ENCODE peak calls at places on chromosomes 6 and 20, in four cellular contexts. U is heart right ventricle, T is breast epithelium, S is K562. W is an unnamed sample.
A peak's percentile ranks its signal among the peaks of the same experiment; 100 is the strongest.

GRCh38 chr6:111357680-111358079 is 125.3 kb downstream of the REV3L start:
- DNase-seq in S (no peak), T (no peak), U (no peak), W (no peak)

GRCh38 chr20:23049201-23049932 is at the start of gene THBD:
- DNase-seq in S (no peak), U (peak; percentile 82), T (peak; percentile 77), W (no peak)

GRCh38 chr20:59177266-59178250 is 13.9 kb downstream of the ZNF831 start:
- DNase-seq in S (no peak), T (no peak), U (no peak), W (peak; percentile 13)

GRCh38 chr6:116133453-116133852 is 7.5 kb upstream of the COL10A1 start:
- DNase-seq in T (no peak), S (no peak), U (no peak), W (no peak)

GRCh38 chr20:63708301-63709148 is 686 bp downstream of the ZGPAT start:
- DNase-seq in S (no peak), U (no peak), T (no peak), W (peak; percentile 43)

GRCh38 chr6:86765211-86765610 is 172.1 kb upstream of the HTR1E start:
- DNase-seq in S (no peak), U (no peak), T (no peak), W (no peak)

GRCh38 chr6:72650081-72650745 is 28.3 kb downstream of the KCNQ5 start:
- DNase-seq in T (no peak), S (no peak), U (no peak), W (no peak)

GRCh38 chr6:7505196-7505699 is 36.2 kb upstream of the DSP start:
- DNase-seq in U (no peak), T (peak; percentile 59), S (peak; percentile 6), W (no peak)

GRCh38 chr20:34369265-34369664 is 6.2 kb downstream of the ITCH start:
- DNase-seq in U (no peak), T (no peak), S (no peak), W (peak; percentile 54)

GRCh38 chr6:137497722-137498463 is 3.7 kb upstream of the OLIG3 start:
- DNase-seq in U (no peak), T (no peak), S (no peak), W (no peak)

GRCh38 chr6:153625089-153625488 is 414.0 kb upstream of the OPRM1 start:
- DNase-seq in U (no peak), T (no peak), S (no peak), W (no peak)

GRCh38 chr6:161091151-161091550 is 99.6 kb downstream of the MAP3K4 start:
- DNase-seq in S (no peak), T (no peak), U (no peak), W (no peak)

GRCh38 chr6:98366406-98366805 is 468.0 kb upstream of the POU3F2 start:
- DNase-seq in U (no peak), S (no peak), T (no peak), W (no peak)

GRCh38 chr6:160167547-160168391 is 46.2 kb downstream of the SLC22A1 start:
- DNase-seq in U (no peak), S (no peak), T (no peak), W (no peak)

GRCh38 chr20:38897267-38897666 is 28.9 kb upstream of the FAM83D start:
- DNase-seq in S (no peak), U (no peak), T (no peak), W (no peak)

GRCh38 chr6:111776236-111777189 is 96.7 kb downstream of the FYN start:
- DNase-seq in T (no peak), U (no peak), S (no peak), W (peak; percentile 42)

GRCh38 chr20:62605236-62605948 is 36.9 kb upstream of the SLCO4A1 start:
- DNase-seq in T (no peak), S (no peak), U (no peak), W (no peak)

GRCh38 chr20:56202493-56203077 is 45.9 kb upstream of the MC3R start:
- DNase-seq in T (no peak), S (peak; percentile 17), U (no peak), W (no peak)

GRCh38 chr20:31472395-31473330 is 2.3 kb downstream of the DEFB124 start:
- DNase-seq in T (no peak), S (peak; percentile 27), U (peak; percentile 32), W (no peak)

GRCh38 chr20:36830791-36831691 is 44.9 kb upstream of the TLDC2 start:
- DNase-seq in S (no peak), T (no peak), U (peak; percentile 82), W (no peak)

GRCh38 chr20:2005359-2005758 is 11.5 kb upstream of the PDYN start:
- DNase-seq in S (no peak), T (no peak), U (no peak), W (no peak)

GRCh38 chr20:40600441-40601235 is 88.4 kb downstream of the MAFB start:
- DNase-seq in S (no peak), T (no peak), U (no peak), W (no peak)

GRCh38 chr6:71205336-71205956 is 83.2 kb upstream of the OGFRL1 start:
- DNase-seq in U (no peak), S (no peak), T (no peak), W (no peak)

GRCh38 chr20:7038029-7038428 is 270.5 kb downstream of the BMP2 start:
- DNase-seq in S (no peak), U (no peak), T (no peak), W (no peak)

GRCh38 chr6:39361657-39362486 is 39.4 kb upstream of the KCNK16 start:
- DNase-seq in S (peak; percentile 75), T (no peak), U (peak; percentile 48), W (peak; percentile 68)

GRCh38 chr6:43405354-43405753 is 22.0 kb upstream of the ABCC10 start:
- DNase-seq in U (no peak), T (no peak), S (no peak), W (no peak)

GRCh38 chr6:15349379-15349778 is 103.5 kb downstream of the JARID2 start:
- DNase-seq in T (no peak), S (no peak), U (no peak), W (no peak)

GRCh38 chr6:45709834-45710233 is 305.8 kb downstream of the CLIC5 start:
- DNase-seq in U (no peak), T (no peak), S (no peak), W (peak; percentile 88)

GRCh38 chr6:132734694-132735236 is 20.9 kb upstream of the VNN1 start:
- DNase-seq in T (no peak), S (peak; percentile 13), U (no peak), W (no peak)

GRCh38 chr20:58852559-58853271 is at the start of gene GNAS:
- DNase-seq in T (no peak), S (peak; percentile 35), U (peak; percentile 69), W (peak; percentile 54)

GRCh38 chr6:3267162-3267561 is 8.4 kb downstream of the PSMG4 start:
- DNase-seq in T (no peak), S (no peak), U (no peak), W (no peak)

GRCh38 chr20:36311854-36312723 is 6.0 kb downstream of the DLGAP4 start:
- DNase-seq in S (no peak), T (no peak), U (no peak), W (no peak)

GRCh38 chr6:105257350-105257749 is 77.5 kb upstream of the POPDC3 start:
- DNase-seq in S (no peak), U (no peak), T (no peak), W (no peak)

GRCh38 chr20:3092611-3093379 is 8.3 kb upstream of the AVP start:
- DNase-seq in U (no peak), S (no peak), T (no peak), W (no peak)
- H3K4me3 ChIP-seq in U (peak overlapping the region; percentile 19), S (no peak overlapping the region), T (peak overlapping the region; percentile 61), W (no peak overlapping the region)

GRCh38 chr6:148830614-148831013 is 83.8 kb downstream of the UST start:
- DNase-seq in T (no peak), S (no peak), U (no peak), W (no peak)
- H3K4me3 ChIP-seq in T (no peak overlapping the region), S (no peak overlapping the region), U (no peak overlapping the region), W (no peak overlapping the region)

GRCh38 chr6:10421508-10422281 is 6.8 kb upstream of the TFAP2A start:
- DNase-seq in S (no peak), U (no peak), T (no peak), W (no peak)

GRCh38 chr6:10418862-10419748 is 4.2 kb upstream of the TFAP2A start:
- DNase-seq in U (no peak), T (peak; percentile 86), S (peak; percentile 71), W (peak; percentile 86)

GRCh38 chr6:10418361-10418861 is 3.5 kb upstream of the TFAP2A start:
- DNase-seq in U (no peak), T (no peak), S (no peak), W (peak; percentile 42)

GRCh38 chr6:10420546-10421507 is 6.0 kb upstream of the TFAP2A start:
- DNase-seq in T (no peak), S (no peak), U (no peak), W (no peak)

DNA sequence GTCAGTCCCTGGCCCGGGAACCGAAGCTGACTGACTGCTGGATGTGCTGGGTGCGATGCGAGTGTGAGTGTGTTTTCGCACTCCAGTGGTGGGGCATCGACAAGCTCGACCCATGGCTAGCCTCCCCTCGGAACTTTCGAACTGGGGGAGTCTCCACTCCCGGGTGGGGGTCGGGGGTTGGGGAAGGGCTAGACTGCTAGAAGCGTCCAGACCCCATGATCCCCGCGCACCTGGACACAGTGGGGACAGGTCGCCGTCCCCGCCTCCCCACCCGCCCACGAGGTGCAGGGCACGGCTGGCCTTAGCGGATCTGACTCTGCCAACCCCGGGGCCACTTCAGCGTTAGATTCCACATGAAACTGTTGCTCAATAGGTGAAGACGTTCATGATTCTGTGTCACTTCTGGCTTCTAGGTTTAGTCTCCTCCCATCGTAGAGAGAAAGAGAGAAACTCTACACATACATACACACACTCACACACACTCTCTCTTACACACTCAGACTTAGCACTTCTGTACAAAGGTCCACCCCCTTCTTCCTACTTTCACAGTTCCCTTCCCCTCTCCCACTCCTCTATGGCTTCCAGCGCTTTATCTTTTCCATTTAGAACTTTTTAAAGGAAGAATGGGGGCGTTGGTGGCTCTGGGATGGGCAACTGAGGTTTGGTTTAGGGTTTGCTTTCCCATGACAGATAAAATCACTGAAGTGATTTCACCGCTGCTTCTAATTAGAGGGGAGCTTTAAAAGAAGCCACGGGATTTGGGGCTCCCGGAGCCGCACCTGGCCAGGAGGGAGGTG is 5.1 kb upstream of the TFAP2A start:
- DNase-seq in S (no peak), T (peak; percentile 69), U (no peak), W (peak; percentile 50)
- H3K4me3 ChIP-seq in S (no peak overlapping the region), T (peak overlapping the region; percentile 95), U (no peak overlapping the region), W (no peak overlapping the region)

GRCh38 chr20:11376998-11377397 is 540.7 kb upstream of the BTBD3 start:
- DNase-seq in U (no peak), S (no peak), T (no peak), W (no peak)

GRCh38 chr20:11379257-11380011 is 538.3 kb upstream of the BTBD3 start:
- DNase-seq in T (no peak), S (no peak), U (no peak), W (peak; percentile 70)

GRCh38 chr20:11378252-11378651 is 539.4 kb upstream of the BTBD3 start:
- DNase-seq in U (no peak), S (no peak), T (no peak), W (no peak)

GRCh38 chr20:11376406-11376805 is 541.3 kb upstream of the BTBD3 start:
- DNase-seq in S (no peak), T (no peak), U (no peak), W (no peak)

GRCh38 chr20:11377761-11378160 is 539.9 kb upstream of the BTBD3 start:
- DNase-seq in T (no peak), S (no peak), U (no peak), W (no peak)
- H3K4me3 ChIP-seq in T (no peak overlapping the region), S (no peak overlapping the region), U (no peak overlapping the region), W (no peak overlapping the region)

GRCh38 chr20:910132-910839 is 5.8 kb downstream of the ANGPT4 start:
- DNase-seq in S (no peak), T (no peak), U (no peak), W (no peak)
- H3K4me3 ChIP-seq in S (no peak overlapping the region), T (no peak overlapping the region), U (no peak overlapping the region), W (no peak overlapping the region)

W was measured in GM12865.